ENCODE peak calls at places on chromosome 20, in seven cellular contexts. R, U, M, C, V, Q and T are unnamed samples.

GRCh38 chr20:38645980-38646858 is 44.6 kb downstream of the ARHGAP40 start:
- DNase-seq in R (peak), U (peak), M (peak), C (peak), V (peak), Q (peak), T (peak)

GRCh38 chr20:31842471-31843157 is 2.8 kb downstream of the FOXS1 start:
- DNase-seq in R (no peak), U (no peak), M (no peak), C (peak), V (no peak), Q (no peak), T (peak)

GRCh38 chr20:62416651-62417637 is 9.9 kb upstream of the CABLES2 start:
- DNase-seq in R (no peak), U (no peak), M (no peak), C (no peak), V (no peak), Q (no peak), T (no peak)

GRCh38 chr20:44166477-44166876 is 20.5 kb downstream of the JPH2 start:
- DNase-seq in R (no peak), U (no peak), M (no peak), C (no peak), V (no peak), Q (no peak), T (peak)

GRCh38 chr20:3843490-3843889 is 3.1 kb upstream of the MAVS start:
- DNase-seq in R (peak), U (peak), M (no peak), C (no peak), V (peak), Q (no peak), T (no peak)

GRCh38 chr20:43388267-43389081 is 69.2 kb upstream of the SRSF6 start:
- DNase-seq in R (no peak), U (no peak), M (no peak), C (no peak), V (no peak), Q (no peak), T (no peak)

GRCh38 chr20:49682278-49682677 is 31.4 kb downstream of the B4GALT5 start:
- DNase-seq in R (no peak), U (no peak), M (no peak), C (no peak), V (no peak), Q (no peak), T (no peak)

GRCh38 chr20:6562111-6562510 is 205.4 kb upstream of the BMP2 start:
- DNase-seq in R (no peak), U (no peak), M (no peak), C (no peak), V (no peak), Q (no peak), T (no peak)

GRCh38 chr20:38091447-38092216 is 58.1 kb downstream of the RPRD1B start:
- DNase-seq in R (no peak), U (no peak), M (no peak), C (no peak), V (peak), Q (peak), T (no peak)

DNA sequence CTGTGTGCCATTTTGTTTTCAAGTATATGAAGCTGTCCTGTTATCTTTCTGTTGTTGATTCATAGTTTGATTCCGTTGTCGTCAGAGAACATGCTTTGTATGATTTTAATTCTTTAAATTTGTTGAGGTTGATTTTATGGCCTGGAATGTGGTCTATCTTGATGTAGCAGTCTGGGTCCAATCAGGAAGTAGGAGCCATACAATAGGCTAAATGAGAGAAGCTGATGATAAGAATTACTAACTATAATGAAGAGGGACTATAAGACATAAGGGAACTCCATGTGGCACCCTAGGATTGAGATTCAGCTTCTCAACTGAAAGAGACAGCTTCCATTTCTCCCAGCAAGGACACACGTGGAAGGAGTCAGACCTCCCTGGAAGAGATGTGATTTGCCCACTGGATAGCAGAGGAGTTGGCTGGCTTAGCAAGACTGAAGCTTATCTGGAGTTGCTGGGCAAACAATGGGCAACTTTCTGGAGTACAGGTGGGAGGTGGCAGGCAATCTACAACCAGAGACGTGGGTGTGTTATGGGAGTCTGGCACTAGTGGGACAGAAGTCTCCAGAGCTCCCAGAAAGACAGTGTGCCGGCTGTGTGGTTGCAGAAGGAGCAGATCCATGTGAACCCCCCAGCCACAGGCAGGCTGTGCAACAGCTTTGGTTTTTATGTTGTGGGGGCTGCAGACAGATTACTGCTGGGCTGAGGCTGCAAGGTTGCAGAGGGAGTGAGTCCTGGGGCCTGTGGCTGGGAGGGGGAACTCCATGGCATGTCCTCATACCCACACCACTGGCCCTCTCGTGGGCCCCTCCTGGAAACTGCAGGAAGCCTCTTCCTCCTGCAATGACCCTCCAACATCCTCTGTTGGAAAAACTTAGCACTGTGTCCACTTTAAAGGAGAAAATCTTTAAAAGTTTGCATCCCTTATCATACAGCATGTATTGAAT is 7.1 kb downstream of the ZNF831 start:
- DNase-seq in R (no peak), U (no peak), M (no peak), C (no peak), V (no peak), Q (no peak), T (no peak)
- TF ChIP-seq JUND in R (no peak), U (no peak), M (no peak), C (no peak), V (no peak), Q (no peak), T (no peak)

GRCh38 chr20:52001999-52002666 is 189.4 kb downstream of the ZFP64 start:
- DNase-seq in R (peak), U (peak), M (no peak), C (peak), V (no peak), Q (no peak), T (peak)
- TF ChIP-seq JUND in R (no peak), U (no peak), M (no peak), C (no peak), V (no peak), Q (no peak), T (no peak)

GRCh38 chr20:36856196-36856595 is 19.7 kb upstream of the TLDC2 start:
- DNase-seq in R (no peak), U (no peak), M (no peak), C (no peak), V (no peak), Q (no peak), T (no peak)

GRCh38 chr20:36854343-36855240 is 21.3 kb upstream of the TLDC2 start:
- DNase-seq in R (no peak), U (no peak), M (no peak), C (no peak), V (no peak), Q (no peak), T (no peak)

GRCh38 chr20:36856691-36857635 is 19.0 kb upstream of the TLDC2 start:
- DNase-seq in R (no peak), U (no peak), M (no peak), C (no peak), V (no peak), Q (no peak), T (no peak)

GRCh38 chr20:36852187-36852586 is 23.8 kb upstream of the TLDC2 start:
- DNase-seq in R (no peak), U (no peak), M (no peak), C (no peak), V (no peak), Q (no peak), T (no peak)

GRCh38 chr20:36855241-36855657 is 20.7 kb upstream of the TLDC2 start:
- DNase-seq in R (no peak), U (no peak), M (no peak), C (no peak), V (no peak), Q (no peak), T (no peak)
- TF ChIP-seq JUND in R (no peak), U (no peak), M (no peak), C (no peak), V (no peak), Q (no peak), T (no peak)

DNA sequence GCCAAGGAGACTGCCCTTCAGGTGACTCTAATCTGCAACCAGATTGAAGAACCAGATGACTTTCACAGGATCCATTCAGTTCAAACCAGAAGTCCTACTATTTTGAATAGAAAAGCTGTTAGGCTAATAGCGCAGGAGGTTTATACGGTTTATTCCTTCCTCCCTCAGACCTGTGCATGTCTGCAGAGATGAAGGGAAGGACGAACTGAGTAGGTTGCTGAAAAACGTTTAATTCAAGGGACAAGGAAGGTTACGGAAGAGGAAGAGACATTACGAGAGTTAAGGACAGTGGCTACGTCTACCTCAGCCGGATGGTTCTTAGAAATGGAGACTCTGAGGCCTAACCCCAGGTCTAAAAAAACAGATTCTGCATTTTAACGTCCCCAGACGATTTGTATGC is 978 bp downstream of the AURKA start:
- DNase-seq in R (no peak), U (no peak), M (no peak), C (no peak), V (no peak), Q (no peak), T (no peak)
- TF ChIP-seq JUND in R (no peak), U (no peak), M (no peak), C (no peak), V (no peak), Q (no peak), T (no peak)

DNA sequence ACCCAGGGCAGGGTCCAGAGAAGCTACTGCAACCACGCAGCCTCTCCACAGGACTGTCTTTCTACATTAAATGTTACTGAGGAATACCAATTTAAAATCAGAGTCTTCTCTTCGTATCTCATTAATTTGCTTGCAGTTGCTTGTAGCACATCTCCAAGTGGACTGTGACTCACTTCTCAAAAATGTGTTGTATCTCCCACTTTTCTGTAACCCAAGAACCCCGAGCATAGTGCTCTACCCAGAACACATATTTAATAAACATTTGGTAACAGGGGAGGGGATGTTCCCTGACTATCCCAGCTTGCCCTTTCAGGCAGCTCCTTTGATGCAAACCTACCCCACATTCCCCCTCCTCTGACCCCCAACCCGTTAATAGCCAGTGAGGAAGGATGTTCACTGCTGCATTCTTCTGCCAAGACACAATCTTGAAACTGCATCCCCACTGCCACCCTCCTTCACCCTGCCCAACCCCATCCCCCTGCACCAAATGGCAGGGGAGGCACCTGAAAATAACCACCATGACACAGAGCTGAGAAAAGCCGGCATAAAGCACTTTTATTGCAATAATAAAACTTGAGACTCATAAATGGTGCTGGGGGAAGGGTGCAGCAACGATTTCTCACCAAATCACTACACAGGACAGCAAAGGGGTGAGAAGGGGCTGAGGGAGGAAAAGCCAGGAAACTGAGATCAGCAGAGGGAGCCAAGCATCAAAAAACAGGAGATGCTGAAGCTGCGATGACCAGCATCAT is 24.2 kb downstream of the FKBP1A start:
- DNase-seq in R (no peak), U (no peak), M (no peak), C (no peak), V (no peak), Q (no peak), T (no peak)
- TF ChIP-seq JUND in R (no peak), U (no peak), M (no peak), C (no peak), V (no peak), Q (no peak), T (no peak)